ENCODE peak calls at places on chromosomes 7 and 10, in five cellular contexts. One of them, this sample, is unnamed.

GRCh38 chr10:31929986-31930675 is 1.5 kb upstream of the ARHGAP12 start:
- DNase-seq in suprapubic skin: no peak
- DNase-seq in tibial artery: no peak
- DNase-seq in upper lobe of left lung: no peak
- DNase-seq in testis: no peak
- DNase-seq in this sample: no peak

GRCh38 chr7:134782121-134782623 is 2.7 kb downstream of the CALD1 start:
- DNase-seq in suprapubic skin: no peak
- DNase-seq in tibial artery: no peak
- DNase-seq in upper lobe of left lung: no peak
- DNase-seq in testis: no peak
- DNase-seq in this sample: no peak

GRCh38 chr7:1646391-1646790 is 23.7 kb upstream of the ELFN1 start:
- DNase-seq in suprapubic skin: no peak
- DNase-seq in tibial artery: no peak
- DNase-seq in upper lobe of left lung: no peak
- DNase-seq in testis: no peak
- DNase-seq in this sample: no peak

GRCh38 chr10:91683976-91684375 is 51.1 kb upstream of the PPP1R3C start:
- DNase-seq in suprapubic skin: no peak
- DNase-seq in tibial artery: no peak
- DNase-seq in upper lobe of left lung: no peak
- DNase-seq in testis: no peak
- DNase-seq in this sample: no peak

GRCh38 chr10:11685787-11686218 is 56.4 kb upstream of the ECHDC3 start:
- DNase-seq in suprapubic skin: no peak
- DNase-seq in tibial artery: peak; percentile 60
- DNase-seq in upper lobe of left lung: peak; percentile 80
- DNase-seq in testis: peak; percentile 74
- DNase-seq in this sample: no peak

GRCh38 chr10:115092555-115093285 is 445 bp upstream of the ATRNL1 start:
- DNase-seq in suprapubic skin: no peak
- DNase-seq in tibial artery: no peak
- DNase-seq in upper lobe of left lung: no peak
- DNase-seq in testis: peak; percentile 69
- DNase-seq in this sample: peak; percentile 31

GRCh38 chr7:68321076-68321639 is 1277.1 kb upstream of the AUTS2 start:
- DNase-seq in suprapubic skin: no peak
- DNase-seq in tibial artery: peak; percentile 21
- DNase-seq in upper lobe of left lung: no peak
- DNase-seq in testis: peak; percentile 17
- DNase-seq in this sample: no peak

GRCh38 chr7:94679341-94679740 is 23.4 kb upstream of the SGCE start:
- DNase-seq in suprapubic skin: no peak
- DNase-seq in tibial artery: no peak
- DNase-seq in upper lobe of left lung: no peak
- DNase-seq in testis: no peak
- DNase-seq in this sample: no peak

GRCh38 chr10:3893904-3894563 is 109.0 kb upstream of the KLF6 start:
- DNase-seq in suprapubic skin: no peak
- DNase-seq in tibial artery: no peak
- DNase-seq in upper lobe of left lung: no peak
- DNase-seq in testis: no peak
- DNase-seq in this sample: no peak

GRCh38 chr10:3891396-3891795 is 106.4 kb upstream of the KLF6 start:
- DNase-seq in suprapubic skin: no peak
- DNase-seq in tibial artery: no peak
- DNase-seq in upper lobe of left lung: no peak
- DNase-seq in testis: no peak
- DNase-seq in this sample: no peak

GRCh38 chr10:3890602-3891352 is 105.8 kb upstream of the KLF6 start:
- DNase-seq in suprapubic skin: no peak
- DNase-seq in tibial artery: no peak
- DNase-seq in upper lobe of left lung: no peak
- DNase-seq in testis: no peak
- DNase-seq in this sample: no peak

GRCh38 chr10:3893102-3893473 is 108.1 kb upstream of the KLF6 start:
- DNase-seq in suprapubic skin: no peak
- DNase-seq in tibial artery: no peak
- DNase-seq in upper lobe of left lung: no peak
- DNase-seq in testis: no peak
- DNase-seq in this sample: no peak

DNA sequence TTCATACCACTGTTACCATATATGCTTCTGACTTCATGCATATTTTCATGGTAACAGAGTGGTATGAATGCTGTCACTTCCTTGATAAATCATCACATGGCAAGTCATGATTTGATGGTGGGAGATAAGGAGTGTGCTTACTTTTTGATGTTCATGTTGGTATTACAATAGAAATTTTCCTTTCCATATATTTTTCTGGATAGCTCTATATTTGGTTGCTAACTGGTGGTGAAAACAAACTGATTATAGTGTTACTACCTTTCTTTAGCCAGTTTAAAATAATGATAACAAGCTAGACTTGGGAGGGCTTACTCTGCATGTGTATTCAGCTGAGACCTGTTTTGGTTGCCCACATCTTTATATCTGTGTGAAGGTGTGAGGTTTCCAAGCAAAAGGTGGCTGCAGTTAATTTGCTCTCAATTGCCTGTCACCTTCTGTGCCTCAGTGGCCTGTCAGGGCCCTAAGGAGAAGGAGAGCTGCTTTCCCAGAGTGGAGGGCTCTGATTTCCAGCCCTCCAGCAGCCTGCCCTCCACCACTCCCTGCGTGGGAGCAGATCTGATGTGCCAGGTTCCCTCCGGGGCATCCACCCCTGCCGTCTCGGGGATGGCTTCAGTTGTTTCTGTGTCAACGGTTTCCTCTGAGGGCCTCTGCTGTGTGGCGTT is 107.6 kb upstream of the KLF6 start:
- DNase-seq in suprapubic skin: no peak
- DNase-seq in tibial artery: no peak
- DNase-seq in upper lobe of left lung: no peak
- DNase-seq in testis: no peak
- DNase-seq in this sample: no peak
- H3K4me1 ChIP-seq in suprapubic skin: peaks cover 11% of the 10 kb centered on the region
- H3K4me1 ChIP-seq in tibial artery: peaks cover 12% of the 10 kb centered on the region
- H3K4me1 ChIP-seq in upper lobe of left lung: peaks cover 3% of the 10 kb centered on the region
- H3K4me1 ChIP-seq in testis: peaks cover 7% of the 10 kb centered on the region
- H3K4me1 ChIP-seq in this sample: no peaks in the 10 kb centered on the region

GRCh38 chr7:152465118-152465387 is 29.2 kb upstream of the KMT2C start:
- DNase-seq in suprapubic skin: no peak
- DNase-seq in tibial artery: no peak
- DNase-seq in upper lobe of left lung: no peak
- DNase-seq in testis: no peak
- DNase-seq in this sample: no peak
- H3K4me3 ChIP-seq in suprapubic skin: peak overlapping the region; percentile 80
- H3K4me3 ChIP-seq in tibial artery: peak overlapping the region; percentile 95
- H3K4me3 ChIP-seq in upper lobe of left lung: peak overlapping the region; percentile 96
- H3K4me3 ChIP-seq in testis: peak overlapping the region; percentile 94
- H3K4me3 ChIP-seq in this sample: peak overlapping the region; percentile 85

DNA sequence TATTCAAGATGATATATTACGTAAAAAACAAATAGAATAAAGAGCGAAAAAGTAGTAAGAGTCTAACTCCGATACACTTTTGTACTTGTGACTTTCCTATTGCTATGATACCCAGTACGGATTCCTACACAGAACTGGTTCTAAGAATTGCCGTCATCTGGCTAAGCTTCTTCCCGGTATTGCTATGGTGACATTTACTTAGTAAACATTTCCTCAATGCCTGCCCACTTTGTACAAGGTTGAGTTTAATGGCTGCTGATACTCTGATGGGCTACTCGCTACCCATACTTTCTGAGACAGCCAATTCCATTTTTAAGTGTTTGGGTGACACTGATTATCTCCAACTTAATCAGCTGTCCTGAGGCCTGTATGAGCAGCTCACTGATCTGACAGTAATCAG is 55.6 kb downstream of the OSBPL3 start:
- DNase-seq in suprapubic skin: no peak
- DNase-seq in tibial artery: no peak
- DNase-seq in upper lobe of left lung: no peak
- DNase-seq in testis: no peak
- DNase-seq in this sample: no peak
- H3K4me1 ChIP-seq in suprapubic skin: peaks cover 26% of the 10 kb centered on the region
- H3K4me1 ChIP-seq in tibial artery: peaks cover 4% of the 10 kb centered on the region
- H3K4me1 ChIP-seq in upper lobe of left lung: peaks cover 9% of the 10 kb centered on the region
- H3K4me1 ChIP-seq in testis: peaks cover 8% of the 10 kb centered on the region
- H3K4me1 ChIP-seq in this sample: peaks cover 22% of the 10 kb centered on the region

GRCh38 chr7:47535033-47535703 is 46.7 kb downstream of the TNS3 start:
- DNase-seq in suprapubic skin: no peak
- DNase-seq in tibial artery: peak; percentile 4
- DNase-seq in upper lobe of left lung: no peak
- DNase-seq in testis: no peak
- DNase-seq in this sample: peak; percentile 68

GRCh38 chr7:47537716-47538640 is 43.9 kb downstream of the TNS3 start:
- DNase-seq in suprapubic skin: no peak
- DNase-seq in tibial artery: no peak
- DNase-seq in upper lobe of left lung: no peak
- DNase-seq in testis: no peak
- DNase-seq in this sample: no peak

GRCh38 chr7:47535704-47536628 is 45.9 kb downstream of the TNS3 start:
- DNase-seq in suprapubic skin: no peak
- DNase-seq in tibial artery: peak; percentile 12
- DNase-seq in upper lobe of left lung: no peak
- DNase-seq in testis: no peak
- DNase-seq in this sample: peak; percentile 35

GRCh38 chr7:47538846-47539311 is 43.0 kb downstream of the TNS3 start:
- DNase-seq in suprapubic skin: no peak
- DNase-seq in tibial artery: no peak
- DNase-seq in upper lobe of left lung: no peak
- DNase-seq in testis: no peak
- DNase-seq in this sample: no peak

DNA sequence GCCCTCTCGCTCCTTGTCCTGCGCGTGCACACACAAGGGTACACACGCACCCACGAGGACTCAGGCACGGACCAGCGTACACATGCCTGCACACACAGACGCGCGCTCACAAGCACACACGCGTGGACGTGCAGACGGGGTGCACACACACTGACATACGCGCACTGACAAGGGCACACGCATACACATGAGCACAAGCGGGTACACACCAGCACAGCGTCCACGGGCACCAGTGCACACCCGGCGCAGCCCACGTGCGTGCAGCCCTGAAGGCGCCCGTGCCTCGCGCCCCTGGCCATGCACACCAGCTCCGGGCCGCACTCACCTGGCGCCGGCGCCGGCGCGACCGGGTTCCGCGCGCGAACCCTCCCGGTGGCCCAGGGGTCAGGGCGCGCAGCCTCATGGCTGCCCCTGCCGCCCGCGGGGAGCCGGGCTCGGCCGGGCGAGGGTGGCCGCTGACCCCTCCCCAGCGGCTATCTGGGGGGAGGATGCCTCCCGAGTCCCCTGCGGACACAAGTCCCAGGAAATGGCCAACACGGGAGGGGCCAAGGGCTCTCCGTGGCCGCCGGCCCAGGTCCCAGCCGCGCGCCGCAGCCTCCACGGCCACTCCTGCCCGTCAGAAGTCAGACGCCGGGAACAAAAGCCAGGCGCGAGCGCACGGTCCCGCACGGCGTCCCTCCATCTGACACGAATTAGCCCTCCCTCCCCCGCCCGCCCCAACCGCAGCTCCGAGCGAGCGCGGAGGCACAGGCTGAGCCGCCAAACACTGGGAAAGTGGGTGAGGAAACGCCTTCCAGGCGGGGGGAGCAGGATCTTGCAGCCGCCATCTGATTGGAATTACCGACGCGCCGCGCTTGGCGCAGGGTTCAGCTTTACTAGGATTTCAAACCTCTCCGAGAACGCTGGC is 45.0 kb downstream of the TNS3 start:
- DNase-seq in suprapubic skin: peak; percentile 88
- DNase-seq in tibial artery: peak; percentile 73
- DNase-seq in upper lobe of left lung: peak; percentile 58
- DNase-seq in testis: peak; percentile 67
- DNase-seq in this sample: no peak
- H3K4me3 ChIP-seq in suprapubic skin: peak overlapping the region; percentile 60
- H3K4me3 ChIP-seq in tibial artery: peak overlapping the region; percentile 62
- H3K4me3 ChIP-seq in upper lobe of left lung: peak overlapping the region; percentile 48
- H3K4me3 ChIP-seq in testis: peak overlapping the region; percentile 72
- H3K4me3 ChIP-seq in this sample: no peak overlapping the region

GRCh38 chr10:5943536-5943935 is 33.8 kb downstream of the IL15RA start:
- DNase-seq in suprapubic skin: no peak
- DNase-seq in tibial artery: peak; percentile 60
- DNase-seq in upper lobe of left lung: peak; percentile 36
- DNase-seq in testis: no peak
- DNase-seq in this sample: no peak

GRCh38 chr10:5940807-5941218 is 36.5 kb downstream of the IL15RA start:
- DNase-seq in suprapubic skin: no peak
- DNase-seq in tibial artery: no peak
- DNase-seq in upper lobe of left lung: no peak
- DNase-seq in testis: no peak
- DNase-seq in this sample: no peak

GRCh38 chr10:5942001-5942400 is 35.3 kb downstream of the IL15RA start:
- DNase-seq in suprapubic skin: no peak
- DNase-seq in tibial artery: no peak
- DNase-seq in upper lobe of left lung: no peak
- DNase-seq in testis: no peak
- DNase-seq in this sample: no peak

GRCh38 chr10:5942471-5942870 is 34.9 kb downstream of the IL15RA start:
- DNase-seq in suprapubic skin: no peak
- DNase-seq in tibial artery: peak; percentile 70
- DNase-seq in upper lobe of left lung: peak; percentile 69
- DNase-seq in testis: peak; percentile 34
- DNase-seq in this sample: no peak

DNA sequence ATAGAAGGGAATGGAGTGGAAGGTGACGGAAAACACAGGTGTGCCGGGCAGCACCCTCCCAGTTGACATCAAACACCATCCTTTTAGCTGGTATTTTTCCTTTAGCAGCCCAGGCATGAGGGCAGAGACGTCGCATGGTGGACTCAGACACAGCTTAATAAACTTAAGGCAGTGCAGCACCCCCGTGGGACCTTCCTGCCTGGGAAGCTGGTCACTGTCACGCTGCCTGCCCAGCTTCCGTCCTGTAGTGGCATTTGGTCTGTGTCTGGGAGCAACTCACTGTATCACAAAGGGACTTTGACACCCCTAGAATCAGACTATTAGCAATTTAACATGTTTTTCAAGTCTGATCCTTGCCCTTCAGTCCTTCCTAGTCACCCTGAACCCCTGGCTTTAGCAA is 35.8 kb downstream of the IL15RA start:
- DNase-seq in suprapubic skin: no peak
- DNase-seq in tibial artery: no peak
- DNase-seq in upper lobe of left lung: no peak
- DNase-seq in testis: no peak
- DNase-seq in this sample: no peak
- H3K4me1 ChIP-seq in suprapubic skin: peaks cover 53% of the 10 kb centered on the region
- H3K4me1 ChIP-seq in tibial artery: peaks cover 38% of the 10 kb centered on the region
- H3K4me1 ChIP-seq in upper lobe of left lung: peaks cover 51% of the 10 kb centered on the region
- H3K4me1 ChIP-seq in testis: peaks cover 14% of the 10 kb centered on the region
- H3K4me1 ChIP-seq in this sample: no peaks in the 10 kb centered on the region

GRCh38 chr7:122702872-122703510 is at the start of gene RNF148:
- DNase-seq in suprapubic skin: no peak
- DNase-seq in tibial artery: no peak
- DNase-seq in upper lobe of left lung: no peak
- DNase-seq in testis: no peak
- DNase-seq in this sample: no peak
- H3K4me3 ChIP-seq in suprapubic skin: no peak within 1 kb of the TSS
- H3K4me3 ChIP-seq in tibial artery: no peak within 1 kb of the TSS
- H3K4me3 ChIP-seq in upper lobe of left lung: no peak within 1 kb of the TSS
- H3K4me3 ChIP-seq in testis: no peak within 1 kb of the TSS
- H3K4me3 ChIP-seq in this sample: no peak within 1 kb of the TSS

GRCh38 chr7:16026253-16027020 is 340.0 kb upstream of the MEOX2 start:
- DNase-seq in suprapubic skin: no peak
- DNase-seq in tibial artery: no peak
- DNase-seq in upper lobe of left lung: no peak
- DNase-seq in testis: peak; percentile 41
- DNase-seq in this sample: no peak
- H3K4me1 ChIP-seq in suprapubic skin: peaks cover 4% of the 10 kb centered on the region
- H3K4me1 ChIP-seq in tibial artery: peaks cover 24% of the 10 kb centered on the region
- H3K4me1 ChIP-seq in upper lobe of left lung: no peaks in the 10 kb centered on the region
- H3K4me1 ChIP-seq in testis: no peaks in the 10 kb centered on the region
- H3K4me1 ChIP-seq in this sample: no peaks in the 10 kb centered on the region

This sample was measured in HAP-1.